ENCODE peak calls at places on chromosomes 5 and 9, in four cellular contexts. Q is cardiac muscle cell, A is A549, W is mucosa of descending colon. P is an unnamed sample.

GRCh38 chr9:121141706-121142105 is 60.0 kb downstream of the RAB14 start:
- DNase-seq in W (no peak), Q (no peak), A (no peak), P (no peak)

GRCh38 chr5:15373151-15373550 is 126.8 kb upstream of the FBXL7 start:
- DNase-seq in A (no peak), Q (no peak), W (no peak), P (no peak)

GRCh38 chr9:93681316-93682154 is 105.2 kb downstream of the PHF2 start:
- DNase-seq in A (no peak), Q (no peak), W (no peak), P (peak)

GRCh38 chr5:9263656-9264055 is 282.2 kb downstream of the SEMA5A start:
- DNase-seq in A (no peak), W (no peak), Q (no peak), P (no peak)

GRCh38 chr5:120091376-120091948 is 372.6 kb upstream of the PRR16 start:
- DNase-seq in W (no peak), Q (no peak), A (no peak), P (no peak)

GRCh38 chr5:144585716-144586115 is 415.0 kb downstream of the KCTD16 start:
- DNase-seq in A (no peak), W (no peak), Q (no peak), P (no peak)

GRCh38 chr5:154191467-154192261 is 1.1 kb downstream of the GALNT10 start:
- DNase-seq in Q (peak), W (no peak), A (no peak), P (no peak)

GRCh38 chr5:19928556-19929421 is 59.2 kb downstream of the CDH18 start:
- DNase-seq in Q (peak), A (peak), W (no peak), P (no peak)

GRCh38 chr5:127705120-127705892 is 2.1 kb downstream of the CCDC192 start:
- DNase-seq in Q (peak), W (no peak), A (peak), P (no peak)

GRCh38 chr5:17314907-17315471 is 97.6 kb downstream of the BASP1 start:
- DNase-seq in W (no peak), A (no peak), Q (peak), P (no peak)

GRCh38 chr9:108766786-108767185 is 89.0 kb downstream of the ACTL7B start:
- DNase-seq in Q (no peak), W (no peak), A (no peak), P (no peak)

GRCh38 chr5:142722896-142723295 is 37.0 kb upstream of the FGF1 start:
- DNase-seq in W (no peak), A (no peak), Q (no peak), P (no peak)

GRCh38 chr5:141636106-141636412 is 590 bp downstream of the HDAC3 start:
- DNase-seq in W (no peak), A (no peak), Q (no peak), P (no peak)

GRCh38 chr9:6096821-6097220 is 81.4 kb upstream of the RANBP6 start:
- DNase-seq in A (peak), Q (peak), W (no peak), P (no peak)

GRCh38 chr5:11182441-11183080 is 421.5 kb upstream of the DAP start:
- DNase-seq in W (peak), A (peak), Q (peak), P (no peak)

GRCh38 chr9:121609845-121610637 is 41.4 kb upstream of the DAB2IP start:
- DNase-seq in W (peak), Q (peak), A (peak), P (no peak)

GRCh38 chr5:176671890-176672615 is 24.8 kb downstream of the TSPAN17 start:
- DNase-seq in Q (no peak), W (no peak), A (no peak), P (no peak)

GRCh38 chr5:39253211-39253610 is 33.8 kb upstream of the FYB1 start:
- DNase-seq in A (no peak), W (no peak), Q (peak), P (no peak)

GRCh38 chr9:125997510-125997823 is 250.3 kb downstream of the PBX3 start:
- DNase-seq in A (no peak), Q (no peak), W (no peak), P (no peak)

GRCh38 chr9:109880276-109881169 is 100.5 kb downstream of the PALM2AKAP2 start:
- DNase-seq in Q (peak), A (peak), W (peak), P (no peak)

GRCh38 chr9:130424781-130425310 is 19.9 kb upstream of the ASS1 start:
- DNase-seq in Q (no peak), A (no peak), W (no peak), P (no peak)

GRCh38 chr9:130023994-130024596 is 18.9 kb downstream of the FNBP1 start:
- DNase-seq in Q (no peak), W (no peak), A (no peak), P (no peak)

GRCh38 chr9:110015759-110016158 is 192.2 kb downstream of the C9orf152 start:
- DNase-seq in Q (peak), A (peak), W (no peak), P (no peak)

GRCh38 chr5:124478139-124478737 is 268.2 kb downstream of the ZNF608 start:
- DNase-seq in Q (no peak), W (no peak), A (no peak), P (no peak)

GRCh38 chr5:95261369-95262175 is 23.3 kb downstream of the MCTP1 start:
- DNase-seq in A (peak), W (peak), Q (peak), P (no peak)

GRCh38 chr9:32581512-32582143 is 8.7 kb upstream of the NDUFB6 start:
- DNase-seq in W (peak), A (peak), Q (peak), P (no peak)

GRCh38 chr5:68683632-68684035 is 410.2 kb upstream of the SLC30A5 start:
- DNase-seq in W (no peak), A (peak), Q (peak), P (no peak)

GRCh38 chr5:8333977-8334376 is 465.0 kb downstream of the MTRR start:
- DNase-seq in A (no peak), Q (peak), W (no peak), P (no peak)

GRCh38 chr5:13625616-13626198 is 318.8 kb downstream of the DNAH5 start:
- DNase-seq in Q (no peak), A (no peak), W (no peak), P (no peak)

GRCh38 chr5:132812949-132813598 is at the start of gene SOWAHA:
- DNase-seq in Q (no peak), A (no peak), W (peak), P (no peak)

GRCh38 chr5:32506809-32507208 is 62.3 kb upstream of the ZFR start:
- DNase-seq in Q (peak), W (peak), A (no peak), P (no peak)
- H3K4me3 ChIP-seq in Q (no peak), W (no peak), A (no peak), P (no peak)

DNA sequence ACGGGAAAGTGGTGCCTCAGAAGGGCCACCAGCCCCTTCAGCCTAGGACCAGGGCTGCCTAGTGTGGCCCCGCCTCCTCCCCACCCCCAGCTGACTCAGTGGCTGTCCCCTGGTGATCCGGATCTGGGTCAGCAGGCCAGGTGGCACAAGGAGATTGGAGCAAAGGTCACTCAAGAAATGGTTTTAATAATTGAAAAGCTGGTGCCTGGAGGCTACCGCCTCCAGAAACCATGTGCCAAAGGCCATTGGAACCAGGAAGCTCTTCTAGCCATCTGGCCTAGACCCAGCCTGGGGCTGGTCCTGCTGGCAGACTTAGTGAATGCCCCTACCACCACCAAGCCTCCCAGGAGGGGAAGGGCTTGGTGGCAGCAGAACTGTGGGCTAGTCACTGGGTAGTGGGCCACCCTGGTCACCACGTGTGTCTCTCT is 1.5 kb downstream of the ST6GALNAC4 start:
- DNase-seq in W (peak), A (no peak), Q (no peak), P (no peak)
- H3K4me3 ChIP-seq in W (no peak), A (no peak), Q (no peak), P (peak)

DNA sequence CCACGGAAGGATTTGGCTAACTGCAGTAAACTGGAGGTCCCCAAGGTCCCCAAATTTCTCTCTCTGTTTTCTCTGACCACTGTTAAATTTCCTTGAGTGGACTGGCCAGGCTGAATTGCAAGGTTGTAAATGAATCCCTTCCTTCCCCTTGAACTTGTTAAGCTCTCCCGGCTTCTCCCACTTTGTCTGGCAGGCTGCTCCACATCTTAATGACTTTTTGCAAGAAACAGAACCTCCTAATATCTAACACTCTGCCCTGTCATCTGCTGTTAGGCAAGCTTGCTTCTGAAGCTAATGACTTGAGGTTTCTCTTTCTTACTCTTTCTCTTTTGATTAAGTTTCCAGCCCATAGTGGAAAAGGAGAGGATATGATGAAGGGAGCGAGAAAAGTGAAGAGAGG is 437.1 kb upstream of the MPDZ start:
- DNase-seq in W (no peak), A (no peak), Q (peak), P (no peak)
- H3K4me3 ChIP-seq in W (no peak), A (no peak), Q (no peak), P (no peak)

GRCh38 chr5:77774981-77775772 is 962 bp downstream of the TBCA start:
- DNase-seq in A (peak), Q (no peak), W (no peak), P (no peak)
- H3K4me3 ChIP-seq in A (peak), Q (peak), W (peak), P (peak)

DNA sequence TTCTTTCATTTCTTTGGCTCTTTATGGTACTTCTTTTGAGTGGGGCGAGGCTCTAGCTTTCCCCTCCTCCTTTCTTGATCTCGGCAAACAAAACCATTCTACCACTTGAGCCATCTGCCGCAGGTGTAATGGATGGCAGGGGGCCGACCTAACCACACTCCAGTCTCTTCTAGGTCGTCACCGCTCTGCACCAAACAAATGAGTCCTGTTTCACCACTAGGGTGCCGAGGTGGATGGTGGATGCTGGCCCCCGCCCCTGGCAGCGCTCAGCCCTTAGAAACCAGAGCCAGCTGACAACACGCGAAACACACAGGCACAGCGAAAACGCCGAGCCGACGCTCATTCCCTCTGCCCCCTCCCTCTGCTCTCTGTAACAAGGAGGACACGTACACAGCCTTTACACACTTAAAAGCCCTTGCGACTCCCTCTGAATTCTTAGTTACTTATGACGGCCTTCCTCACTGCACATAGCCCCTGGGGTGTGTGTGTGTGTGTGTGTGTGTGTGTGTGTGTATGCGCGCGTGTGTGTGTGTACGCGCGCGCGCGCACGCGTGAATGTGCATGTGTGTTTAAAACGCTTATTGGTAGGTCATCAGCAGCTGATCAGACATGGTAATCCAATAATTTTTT is 199.4 kb downstream of the MEF2C start:
- DNase-seq in Q (no peak), W (no peak), A (peak), P (no peak)
- H3K4me3 ChIP-seq in Q (no peak), W (no peak), A (peak), P (peak)